ENCODE peak calls at places on chromosomes 13 and 19, in seven cellular contexts. G, O, P, T, Z, C and I are unnamed samples. For H3K27me3, the result is how much of the 10 kb centered on the place peaks cover.

GRCh38 chr19:41872384-41872774 is 4.7 kb upstream of the CD79A start:
- DNase-seq in T (no peak), O (no peak), Z (no peak), G (no peak), C (no peak), P (no peak), I (no peak)

GRCh38 chr19:13764821-13765394 is 586 bp downstream of the MRI1 start:
- DNase-seq in O (no peak), T (no peak), C (peak), P (no peak), Z (peak), G (no peak), I (no peak)

GRCh38 chr19:44939668-44940067 is 2.4 kb upstream of the APOC4 start:
- DNase-seq in O (no peak), Z (no peak), C (no peak), T (no peak), G (no peak), P (no peak), I (no peak)

GRCh38 chr19:49136771-49137171 is 17.4 kb downstream of the PPFIA3 start:
- DNase-seq in P (no peak), Z (peak), C (no peak), T (no peak), O (no peak), G (peak), I (no peak)

GRCh38 chr19:54128796-54129616 is 8.6 kb upstream of the CNOT3 start:
- DNase-seq in G (no peak), C (no peak), T (no peak), Z (no peak), O (no peak), P (no peak), I (no peak)

GRCh38 chr13:44974056-44974798 is 15.0 kb downstream of the NUFIP1 start:
- DNase-seq in O (peak), Z (no peak), C (no peak), P (peak), T (peak), G (no peak), I (no peak)

GRCh38 chr19:15412832-15413231 is 6.0 kb downstream of the AKAP8L start:
- DNase-seq in O (no peak), Z (no peak), G (no peak), C (no peak), T (no peak), P (no peak), I (no peak)

GRCh38 chr13:113939905-113940339 is 34.0 kb downstream of the C13orf46 start:
- DNase-seq in O (no peak), C (no peak), G (no peak), T (no peak), P (no peak), Z (no peak), I (no peak)

GRCh38 chr19:42074513-42075363 is 1.2 kb upstream of the ZNF574 start:
- DNase-seq in O (no peak), Z (no peak), P (no peak), T (no peak), C (no peak), G (peak), I (no peak)

GRCh38 chr19:399370-399769 is 9.6 kb downstream of the C2CD4C start:
- DNase-seq in Z (no peak), C (no peak), P (no peak), G (no peak), O (no peak), T (no peak), I (no peak)

GRCh38 chr13:81048026-81048461 is 707.1 kb upstream of the SPRY2 start:
- DNase-seq in G (no peak), C (no peak), T (no peak), Z (no peak), P (no peak), O (no peak), I (no peak)

GRCh38 chr19:11175920-11176319 is 20.3 kb upstream of the SPC24 start:
- DNase-seq in O (no peak), C (no peak), Z (no peak), P (no peak), G (no peak), T (no peak), I (no peak)

GRCh38 chr13:94641432-94641941 is 39.8 kb downstream of the GPR180 start:
- DNase-seq in T (peak), C (no peak), G (no peak), P (peak), O (peak), Z (no peak), I (no peak)

GRCh38 chr19:21474671-21475181 is 30.7 kb upstream of the ZNF429 start:
- DNase-seq in Z (peak), C (peak), O (no peak), G (peak), T (peak), P (peak), I (peak)

GRCh38 chr19:16067205-16067938 is 8.9 kb upstream of the TPM4 start:
- DNase-seq in Z (no peak), G (peak), P (peak), T (peak), C (peak), O (peak), I (no peak)

GRCh38 chr13:53250272-53250875 is 221.8 kb downstream of the OLFM4 start:
- DNase-seq in C (no peak), G (peak), P (peak), O (peak), T (peak), Z (no peak), I (peak)

GRCh38 chr19:771332-771785 is 20.4 kb downstream of the MISP start:
- DNase-seq in C (peak), O (peak), T (peak), G (no peak), P (peak), Z (no peak), I (no peak)

GRCh38 chr19:49682274-49682673 is 5.2 kb downstream of the PRMT1 start:
- DNase-seq in T (no peak), O (no peak), G (no peak), P (no peak), Z (no peak), C (no peak), I (no peak)

GRCh38 chr19:49148784-49149651 is 6.2 kb downstream of the HRC start:
- DNase-seq in O (peak), P (peak), Z (peak), G (peak), C (peak), T (peak), I (peak)

GRCh38 chr19:54231077-54231931 is 8.5 kb upstream of the LILRB3 start:
- DNase-seq in T (peak), G (peak), P (peak), Z (peak), C (peak), O (peak), I (no peak)

GRCh38 chr13:63124863-63125262 is 1709.2 kb upstream of the PCDH20 start:
- DNase-seq in O (peak), T (no peak), C (no peak), P (peak), G (no peak), Z (no peak), I (no peak)

GRCh38 chr13:85601526-85601925 is 197.7 kb downstream of the SLITRK6 start:
- DNase-seq in T (no peak), C (no peak), O (peak), Z (no peak), G (no peak), P (peak), I (no peak)

GRCh38 chr13:59776924-59777690 is 386.6 kb downstream of the DIAPH3 start:
- DNase-seq in O (peak), Z (no peak), G (no peak), C (no peak), P (peak), T (peak), I (peak)

GRCh38 chr19:55451522-55452380 is 8.7 kb upstream of the SHISA7 start:
- DNase-seq in C (no peak), T (no peak), O (no peak), P (no peak), Z (no peak), G (no peak), I (no peak)

DNA sequence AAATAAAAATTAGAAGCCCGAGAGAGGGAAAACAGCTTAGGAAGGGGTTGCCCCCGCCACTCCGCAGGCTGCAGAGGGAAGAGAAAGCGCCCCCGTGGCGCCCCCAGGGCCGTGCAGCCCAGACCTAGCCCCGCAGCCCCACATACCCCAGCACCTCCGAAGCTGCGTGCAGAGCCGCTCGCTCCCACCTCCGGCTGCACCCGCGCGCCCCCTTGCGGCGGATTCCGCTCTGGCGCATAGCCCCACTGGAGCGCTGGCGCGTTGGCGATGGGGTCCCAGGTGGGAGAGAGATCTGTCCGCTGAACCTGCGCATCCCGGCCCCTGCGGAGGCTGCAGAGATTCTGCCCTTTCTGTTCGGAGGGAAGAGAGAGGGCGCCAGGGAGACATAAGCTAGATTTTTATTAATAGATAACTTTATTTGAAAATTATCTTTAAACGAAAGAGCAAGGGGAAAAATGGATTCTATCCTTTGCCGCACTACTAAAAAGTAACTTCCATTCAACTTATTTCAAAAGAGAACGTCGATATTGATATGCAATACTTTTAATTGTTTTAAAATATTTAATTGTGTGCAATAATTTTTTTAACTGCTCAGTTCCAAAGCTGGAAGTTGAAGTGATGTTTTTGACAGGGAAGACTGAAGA is 11.7 kb upstream of the CLN5 start:
- DNase-seq in C (peak), G (peak), P (peak), T (peak), Z (peak), O (peak), I (no peak)
- H3K4me3 ChIP-seq in C (peak), G (peak), P (peak), T (peak), Z (peak), O (no peak), I (peak)

GRCh38 chr13:97751477-97751876 is 202.0 kb upstream of the IPO5 start:
- DNase-seq in Z (no peak), O (no peak), T (no peak), C (no peak), G (no peak), P (no peak), I (no peak)

GRCh38 chr13:97753269-97753668 is 200.2 kb upstream of the IPO5 start:
- DNase-seq in Z (no peak), G (no peak), O (no peak), T (no peak), C (no peak), P (no peak), I (no peak)

GRCh38 chr13:97757807-97758206 is 195.7 kb upstream of the IPO5 start:
- DNase-seq in G (no peak), P (no peak), O (no peak), Z (peak), T (peak), C (no peak), I (no peak)

GRCh38 chr13:97758317-97758716 is 195.2 kb upstream of the IPO5 start:
- DNase-seq in C (no peak), T (no peak), O (no peak), Z (peak), G (no peak), P (no peak), I (no peak)

GRCh38 chr13:97753942-97754670 is 199.4 kb upstream of the IPO5 start:
- DNase-seq in P (no peak), G (no peak), Z (no peak), O (no peak), C (no peak), T (no peak), I (no peak)
- TF ChIP-seq CTCF in P (no peak), G (no peak), Z (no peak), O (no peak), C (no peak), T (peak), I (no peak)

GRCh38 chr19:45968626-45969025 is 5.0 kb downstream of the NOVA2 start:
- DNase-seq in Z (no peak), O (peak), P (no peak), C (no peak), G (no peak), T (no peak), I (no peak)
- H3K27me3 ChIP-seq in Z (half or more), O (under half), P (under half), C (under half), G (under half), T (under half), I (under half)

GRCh38 chr13:91242652-91243051 is 104.8 kb upstream of the MIR17HG start:
- DNase-seq in T (no peak), O (no peak), C (no peak), G (no peak), Z (no peak), P (peak), I (no peak)
- H3K4me3 ChIP-seq in T (no peak), O (no peak), C (no peak), G (no peak), Z (no peak), P (no peak), I (no peak)

GRCh38 chr19:32124585-32124984 is 220.8 kb upstream of the ZNF507 start:
- DNase-seq in Z (no peak), O (no peak), P (no peak), C (no peak), G (no peak), T (no peak), I (no peak)

GRCh38 chr19:32123355-32123940 is 222.0 kb upstream of the ZNF507 start:
- DNase-seq in T (no peak), O (no peak), C (no peak), P (no peak), Z (no peak), G (no peak), I (no peak)

GRCh38 chr19:32122258-32122657 is 223.2 kb upstream of the ZNF507 start:
- DNase-seq in T (no peak), Z (no peak), C (no peak), O (no peak), P (no peak), G (no peak), I (no peak)
- TF ChIP-seq CTCF in T (no peak), Z (no peak), C (no peak), O (no peak), P (no peak), G (no peak), I (no peak)

DNA sequence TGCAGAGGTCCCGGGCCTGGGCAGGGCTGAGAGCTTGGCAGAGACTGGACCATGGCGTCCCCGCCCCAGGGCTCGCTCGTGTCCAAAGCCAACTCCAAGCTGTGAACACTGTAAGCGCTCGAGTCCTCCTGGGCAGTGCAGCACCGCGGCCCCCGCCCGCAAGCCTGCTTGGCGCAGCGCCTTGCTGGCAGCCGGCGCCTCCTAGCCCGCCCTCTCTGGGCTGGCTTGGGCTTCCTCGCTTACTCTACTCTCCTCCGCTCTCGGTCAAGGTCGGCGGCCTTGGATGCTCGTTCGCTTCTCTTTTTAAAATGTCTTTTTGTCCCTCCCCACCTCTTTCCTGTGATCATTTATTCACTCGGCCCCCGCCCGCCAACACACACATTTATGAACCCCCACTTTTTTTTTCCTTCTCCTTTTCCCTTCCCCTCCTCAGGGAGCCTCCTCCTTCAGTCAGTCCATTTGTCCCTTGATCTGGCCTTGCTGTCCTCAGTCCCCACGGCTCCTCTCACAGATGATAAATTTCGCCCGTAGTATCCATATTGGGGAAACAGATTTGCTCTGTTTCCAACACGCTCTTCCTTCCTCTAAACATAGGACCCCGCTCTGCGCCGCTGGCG is 1.9 kb downstream of the GSX1 start:
- DNase-seq in C (no peak), Z (no peak), T (no peak), O (no peak), G (no peak), P (no peak), I (no peak)
- H3K27me3 ChIP-seq in C (under half), Z (half or more), T (half or more), O (half or more), G (half or more), P (half or more), I (half or more)

GRCh38 chr19:46471116-46471733 is at the start of gene PNMA8A:
- DNase-seq in G (no peak), T (peak), P (peak), C (peak), Z (peak), O (no peak), I (no peak)
- H3K4me3 ChIP-seq in G (peak), T (peak), P (peak), C (peak), Z (peak), O (peak), I (peak)

DNA sequence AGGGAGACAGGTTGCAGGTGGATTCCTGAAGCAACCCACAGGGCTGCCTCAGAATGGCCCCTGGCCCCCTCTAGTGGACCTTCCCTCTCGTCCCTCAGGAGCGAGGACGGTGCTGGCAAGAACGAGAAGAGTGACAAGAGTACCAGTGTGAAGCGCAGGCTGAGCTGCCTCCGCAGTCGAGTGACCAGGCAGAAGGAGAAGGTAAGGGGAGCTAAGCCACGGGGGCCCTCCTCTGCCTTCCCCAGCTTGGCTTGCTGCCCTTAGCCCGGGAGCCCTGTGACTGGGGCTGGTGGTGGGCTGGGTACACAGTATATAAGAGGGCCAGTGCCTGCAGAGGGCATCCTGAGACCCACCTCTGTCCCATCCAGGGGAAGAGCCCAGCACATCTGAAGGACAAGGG is 34.0 kb downstream of the ARHGEF18 start:
- DNase-seq in P (no peak), Z (no peak), O (no peak), T (no peak), C (no peak), G (no peak), I (no peak)
- TF ChIP-seq CTCF in P (no peak), Z (no peak), O (no peak), T (no peak), C (no peak), G (no peak), I (no peak)